ENCODE peak calls at places on chromosomes 12 and 14, in seven cellular contexts. N is HCT116, L is fibroblast of lung, G is A549, U is pancreas, C is thyroid gland, P is neural progenitor cell. Q is an unnamed sample.

GRCh38 chr14:99382071-99382640 is 98.5 kb downstream of the SETD3 start:
- DNase-seq in N (no peak), G (no peak), P (no peak), L (no peak), C (no peak), U (no peak), Q (no peak)

GRCh38 chr12:115922952-115923564 is 354.4 kb downstream of the MED13L start:
- DNase-seq in G (peak), U (no peak), N (no peak), P (no peak), C (no peak), L (no peak), Q (no peak)

GRCh38 chr12:49507139-49507538 is 31.7 kb upstream of the KCNH3 start:
- DNase-seq in P (no peak), U (no peak), L (peak), N (peak), C (no peak), G (peak), Q (peak)

GRCh38 chr14:61190341-61190740 is 90.8 kb downstream of the TMEM30B start:
- DNase-seq in U (no peak), C (no peak), L (no peak), G (no peak), N (no peak), P (no peak), Q (no peak)

GRCh38 chr14:69092840-69093422 is 60.0 kb downstream of the DCAF5 start:
- DNase-seq in G (no peak), L (no peak), U (no peak), P (no peak), N (no peak), C (no peak), Q (no peak)

GRCh38 chr12:19404232-19404880 is 34.9 kb upstream of the AEBP2 start:
- DNase-seq in N (no peak), C (no peak), P (no peak), U (no peak), L (no peak), G (no peak), Q (no peak)

GRCh38 chr14:102620413-102620812 is 28.0 kb downstream of the RCOR1 start:
- DNase-seq in C (no peak), N (no peak), L (peak), G (no peak), P (no peak), U (no peak), Q (peak)

GRCh38 chr12:89889051-89889450 is 180.4 kb upstream of the ATP2B1 start:
- DNase-seq in G (no peak), C (no peak), U (no peak), N (no peak), P (no peak), L (peak), Q (no peak)

GRCh38 chr14:91243098-91243483 is 1.4 kb downstream of the GPR68 start:
- DNase-seq in U (no peak), L (no peak), G (no peak), C (no peak), P (no peak), N (no peak), Q (no peak)

GRCh38 chr12:6697584-6698351 is 2.8 kb downstream of the PIANP start:
- DNase-seq in U (no peak), G (peak), N (peak), L (peak), P (peak), C (peak), Q (peak)

GRCh38 chr14:103517626-103518415 is 4.8 kb downstream of the CKB start:
- DNase-seq in L (no peak), U (peak), C (peak), G (no peak), N (no peak), P (no peak), Q (no peak)

GRCh38 chr14:22099942-22100763 is 426.5 kb upstream of the OR4E1 start:
- DNase-seq in G (peak), P (peak), L (peak), C (peak), U (no peak), N (peak), Q (peak)

GRCh38 chr12:49533331-49533730 is 5.5 kb upstream of the KCNH3 start:
- DNase-seq in N (no peak), P (no peak), G (no peak), U (no peak), L (no peak), C (no peak), Q (no peak)

GRCh38 chr14:103657466-103657865 is 28.5 kb downstream of the KLC1 start:
- DNase-seq in U (no peak), C (no peak), G (no peak), L (peak), N (no peak), P (no peak), Q (no peak)

GRCh38 chr12:51218607-51219161 is 822 bp upstream of the POU6F1 start:
- DNase-seq in U (peak), L (no peak), N (no peak), G (peak), C (no peak), P (peak), Q (no peak)

GRCh38 chr12:32821293-32822089 is 65.8 kb upstream of the YARS2 start:
- DNase-seq in N (no peak), G (no peak), C (no peak), L (peak), U (no peak), P (no peak), Q (no peak)

GRCh38 chr12:56990648-56991318 is 15.6 kb downstream of the ZBTB39 start:
- DNase-seq in G (no peak), U (no peak), C (no peak), N (no peak), P (no peak), L (no peak), Q (no peak)

DNA sequence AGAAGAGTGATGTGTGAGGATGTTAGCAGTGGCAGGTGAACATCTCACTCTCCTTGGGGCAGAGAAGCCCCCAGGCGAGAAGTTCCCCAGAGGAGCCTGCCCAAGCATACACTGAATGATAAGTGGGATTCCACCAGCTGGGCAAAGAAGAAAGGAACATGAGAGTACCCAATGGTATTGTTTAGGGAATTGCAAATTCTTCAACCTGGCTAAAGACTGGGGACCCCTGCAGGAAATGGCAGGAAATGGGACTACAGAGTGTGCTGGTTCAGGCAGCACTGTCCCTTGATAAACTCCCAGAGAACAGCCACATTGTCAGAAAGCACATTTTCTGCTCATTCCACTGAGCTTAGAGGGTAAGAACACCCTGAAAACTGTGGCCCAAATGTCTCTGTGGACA is 121.3 kb downstream of the RPS29 start:
- DNase-seq in P (peak), C (no peak), L (no peak), G (peak), N (peak), U (no peak), Q (no peak)
- TF ChIP-seq CTCF in P (peak), C (no peak), L (no peak), G (no peak), N (peak), U (no peak), Q (peak)

DNA sequence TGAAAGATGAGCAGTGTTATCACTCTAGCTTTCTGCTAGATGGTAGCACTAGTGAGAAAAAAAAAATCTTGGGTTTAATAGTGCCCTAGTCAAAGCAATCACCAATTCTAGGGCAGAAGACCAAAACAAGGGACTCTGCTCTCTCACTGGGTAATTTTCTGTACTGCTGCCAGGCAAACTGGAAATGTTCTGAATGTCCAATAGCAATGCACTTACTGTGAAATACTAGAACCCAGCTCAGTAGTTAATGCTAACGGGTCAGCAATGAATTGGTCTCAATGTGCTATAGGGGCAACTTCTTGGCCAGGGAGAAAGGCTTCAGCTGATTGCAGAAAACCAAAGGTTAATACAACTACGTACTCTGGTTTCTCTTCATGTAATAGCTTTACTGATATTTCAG is 2.2 kb downstream of the ATF7 start:
- DNase-seq in G (no peak), L (peak), P (no peak), U (no peak), C (peak), N (no peak), Q (peak)
- H3K4me3 ChIP-seq in G (peak), L (peak), P (peak), U (peak), C (no peak), N (no peak), Q (peak)

GRCh38 chr14:54487771-54488170 is 1.0 kb downstream of the GMFB start:
- DNase-seq in C (no peak), G (peak), U (no peak), L (peak), P (peak), N (no peak), Q (no peak)

GRCh38 chr14:54488318-54488645 is 498 bp downstream of the GMFB start:
- DNase-seq in G (no peak), U (no peak), N (no peak), P (no peak), L (no peak), C (no peak), Q (no peak)

GRCh38 chr14:54489731-54490447 is 1.1 kb upstream of the GMFB start:
- DNase-seq in G (no peak), C (no peak), N (no peak), L (no peak), U (no peak), P (no peak), Q (no peak)

GRCh38 chr14:54489318-54489683 is 521 bp upstream of the GMFB start:
- DNase-seq in G (no peak), N (no peak), L (no peak), P (no peak), U (no peak), C (no peak), Q (no peak)

GRCh38 chr14:54488646-54489317 is at the start of gene GMFB:
- DNase-seq in U (peak), C (peak), P (peak), N (peak), G (peak), L (peak), Q (peak)
- TF ChIP-seq CTCF in U (peak), C (no peak), P (peak), N (peak), G (peak), L (peak), Q (peak)

GRCh38 chr12:34223640-34224039 is 201.3 kb downstream of the ALG10 start:
- DNase-seq in N (no peak), G (no peak), L (no peak), C (no peak), P (no peak), U (no peak), Q (no peak)
- H3K4me3 ChIP-seq in N (no peak), G (no peak), L (no peak), C (no peak), P (no peak), U (no peak), Q (no peak)

DNA sequence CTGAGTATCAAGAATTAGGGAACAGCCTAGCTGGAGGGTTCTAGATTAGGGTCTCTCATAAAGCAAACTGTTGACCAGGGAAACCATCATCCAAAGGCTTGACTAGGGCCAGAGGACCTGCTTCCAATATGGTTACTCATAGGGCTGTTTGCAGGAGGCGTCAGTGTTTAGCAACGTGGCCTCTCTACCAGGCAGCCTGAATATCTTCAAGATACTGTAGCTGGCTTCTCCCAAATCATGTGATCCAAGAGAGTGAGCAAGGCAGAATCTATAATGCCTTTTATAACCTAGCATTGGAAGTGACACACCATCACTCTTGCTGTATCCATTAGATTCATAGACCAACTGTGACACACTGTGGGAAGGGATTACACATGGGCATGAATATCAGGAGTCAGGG is 17.3 kb downstream of the TPH2 start:
- DNase-seq in N (no peak), U (no peak), G (no peak), P (no peak), L (peak), C (no peak), Q (no peak)
- TF ChIP-seq CTCF in N (no peak), U (no peak), G (no peak), P (no peak), L (no peak), C (no peak), Q (no peak)

DNA sequence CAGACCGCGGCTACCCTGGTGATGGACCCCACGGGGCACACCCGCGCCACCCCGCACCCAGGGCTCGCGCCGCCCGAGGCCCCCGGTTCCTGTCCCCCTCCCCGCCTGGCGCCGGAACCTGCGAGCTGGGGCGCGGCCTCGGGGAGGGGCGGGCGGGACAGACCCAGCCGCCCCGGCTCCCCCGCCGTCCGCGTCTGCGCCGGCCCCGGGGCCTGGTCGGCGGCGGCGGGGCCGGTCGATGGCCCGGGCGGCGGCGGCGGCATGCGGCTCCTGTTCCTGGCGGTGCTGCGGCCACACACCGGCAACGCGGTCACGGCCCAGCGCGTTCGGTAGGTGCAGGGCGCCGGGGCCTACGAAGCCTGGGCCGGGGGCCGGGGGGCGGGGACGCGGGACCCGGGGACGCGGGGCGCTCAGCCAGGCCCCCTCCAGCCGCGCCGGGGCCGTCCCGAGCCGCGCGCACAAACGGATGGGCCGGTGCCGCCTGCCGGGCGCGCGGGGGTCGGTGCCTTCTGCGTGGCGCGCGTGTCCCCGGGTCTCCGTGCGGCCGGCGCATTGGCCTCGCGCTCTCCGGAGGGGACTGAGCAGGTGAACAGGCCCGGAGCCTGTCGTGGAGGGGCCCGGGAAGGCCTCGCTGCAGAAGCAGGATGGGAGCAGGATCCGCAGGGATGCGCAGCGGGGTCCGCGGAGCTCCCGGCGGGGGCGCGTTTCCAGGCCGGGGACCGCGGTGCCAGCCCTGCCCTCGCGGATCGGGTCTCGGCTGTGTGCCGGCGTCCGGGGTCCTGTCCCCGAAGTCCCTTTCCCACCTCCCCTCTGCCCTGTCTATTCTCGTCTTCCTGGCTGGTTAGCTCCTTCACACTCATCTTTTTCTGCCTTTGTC is at the start of gene GLT1D1:
- DNase-seq in N (no peak), U (peak), C (peak), P (peak), L (no peak), G (no peak), Q (no peak)
- H3K4me3 ChIP-seq in N (no peak), U (no peak), C (no peak), P (peak), L (no peak), G (no peak), Q (no peak)

DNA sequence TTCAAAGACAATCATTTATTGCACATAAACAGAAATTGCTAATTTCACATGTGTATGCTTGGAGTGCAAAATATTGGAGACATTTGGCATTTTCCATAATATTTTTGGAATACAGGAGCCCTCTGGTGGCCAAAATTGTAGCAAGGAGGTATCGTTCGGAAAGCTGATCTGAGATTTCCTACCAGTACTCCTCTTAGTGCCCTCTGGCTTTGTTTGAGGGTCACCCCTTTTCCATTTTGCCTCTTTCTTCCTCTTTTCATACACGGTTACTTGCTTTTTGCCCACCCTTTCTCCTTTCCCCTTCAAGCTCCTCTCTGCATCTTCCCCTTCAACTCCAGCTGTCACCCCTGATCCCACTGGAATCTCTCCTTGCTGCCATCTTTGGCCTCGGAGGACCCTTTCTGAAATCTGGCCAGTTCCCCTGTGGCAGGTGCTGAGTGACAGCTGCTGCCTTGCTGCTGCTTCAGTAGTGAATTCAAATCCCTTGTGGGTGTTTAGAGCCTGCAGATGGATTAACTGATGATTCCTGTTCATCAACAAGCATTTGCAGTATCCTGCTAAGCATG is 164.6 kb upstream of the PARP11 start:
- DNase-seq in G (peak), L (peak), P (peak), C (peak), U (no peak), N (no peak), Q (peak)
- TF ChIP-seq CTCF in G (peak), L (peak), P (peak), C (peak), U (peak), N (peak), Q (peak)

DNA sequence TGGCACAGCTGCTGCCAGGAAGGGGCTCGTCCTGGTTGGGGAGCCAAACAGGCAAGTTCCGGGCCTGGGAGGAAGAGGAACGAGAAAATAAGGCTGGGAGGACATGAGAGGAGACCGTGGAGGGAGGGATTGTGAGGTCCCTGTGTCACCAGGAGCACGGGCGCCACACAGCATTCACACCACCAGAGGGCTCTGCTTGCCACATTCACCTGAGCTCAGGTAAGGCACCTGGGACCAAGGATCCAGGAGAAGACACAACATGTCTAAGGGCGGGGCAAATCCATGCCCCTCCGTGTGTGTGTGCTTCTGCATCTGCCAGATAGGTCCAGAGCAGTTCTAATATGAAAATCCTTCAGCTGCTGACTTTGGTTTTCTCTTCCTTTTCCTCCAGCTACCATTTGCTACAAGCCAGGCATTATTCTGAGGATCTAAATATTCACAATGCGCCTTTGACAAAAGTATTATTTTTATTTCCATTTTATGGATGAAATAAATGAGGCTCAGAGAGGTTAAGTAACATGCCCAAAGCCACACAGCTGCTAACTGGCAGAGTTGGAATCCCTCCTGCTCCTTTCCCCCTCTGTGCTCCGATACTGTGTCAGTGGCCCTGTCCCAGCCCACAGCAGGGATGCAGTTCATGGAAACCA is 14.6 kb downstream of the RAPGEF3 start:
- DNase-seq in N (peak), C (peak), L (no peak), G (peak), U (no peak), P (peak), Q (no peak)
- H3K4me3 ChIP-seq in N (no peak), C (no peak), L (no peak), G (no peak), U (no peak), P (no peak), Q (no peak)

GRCh38 chr12:98639526-98639925 is 5.1 kb downstream of the IKBIP start:
- DNase-seq in L (no peak), G (no peak), U (no peak), N (no peak), C (no peak), P (no peak), Q (no peak)

GRCh38 chr12:98644712-98645571 is at the start of the genes APAF1 and IKBIP:
- DNase-seq in C (peak), L (peak), P (peak), N (peak), G (peak), U (peak), Q (peak)

GRCh38 chr12:98645572-98646067 is 530 bp downstream of the APAF1 start:
- DNase-seq in L (peak), P (peak), C (peak), U (no peak), N (no peak), G (peak), Q (no peak)

GRCh38 chr12:98646165-98646764 is 1.2 kb downstream of the APAF1 start:
- DNase-seq in N (peak), P (peak), C (no peak), U (no peak), L (peak), G (peak), Q (no peak)

DNA sequence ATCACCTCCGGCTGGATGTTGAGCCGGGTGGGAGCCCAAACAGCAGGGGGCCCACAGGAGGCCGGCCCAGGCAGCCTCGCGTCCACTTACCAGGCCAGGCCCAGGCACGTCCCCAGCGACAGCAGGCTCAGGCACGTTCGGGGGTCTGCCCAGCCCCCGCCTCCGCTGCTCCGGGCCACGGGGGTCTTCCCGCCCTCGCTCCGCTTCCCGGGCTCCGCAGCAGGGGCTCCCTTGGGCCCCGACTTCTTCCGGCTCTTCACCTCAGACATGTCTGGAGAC is 216 bp downstream of the IKBIP start:
- DNase-seq in U (no peak), G (peak), C (no peak), P (no peak), L (no peak), N (peak), Q (no peak)
- TF ChIP-seq CTCF in U (no peak), G (no peak), C (no peak), P (no peak), L (peak), N (no peak), Q (peak)

Q was measured in astrocyte of the cerebellum.